ENCODE peak calls at places on chromosomes 2 and 18, in ten cellular contexts. V is fibroblast of the conjunctiva; N is pancreas; D is NCI-H748 treated with DMSO at 0.1 percent for 48 hours; H is glomerular endothelial cell; W is activated T-cell treated with anti-CD3 and anti-CD28 coated beads, Interleukin-2, amount 50 U/mL, for 4 hours; R is activated CD8-positive, alpha-beta memory T cell treated with anti-CD3 and anti-CD28 coated beads for 24 hours; S is transverse colon; K is anterior cingulate cortex; G is EL. Z is an unnamed sample.

GRCh38 chr2:152523091-152523490 is 188.1 kb downstream of the FMNL2 start:
- DNase-seq in V (no peak), R (no peak), D (no peak), K (no peak), G (peak), H (no peak), N (no peak), W (no peak), S (no peak), Z (no peak)

GRCh38 chr2:168138369-168138768 is 109.0 kb downstream of the STK39 start:
- DNase-seq in R (no peak), N (no peak), S (no peak), V (peak), D (no peak), G (no peak), W (no peak), K (no peak), H (no peak), Z (no peak)

GRCh38 chr2:1990151-1990589 is 245.9 kb upstream of the PXDN start:
- DNase-seq in V (no peak), K (no peak), S (no peak), R (no peak), H (no peak), G (no peak), N (no peak), D (no peak), W (no peak), Z (no peak)

GRCh38 chr2:43038720-43039099 is 187.7 kb downstream of the ZFP36L2 start:
- DNase-seq in G (no peak), N (no peak), S (no peak), D (no peak), K (no peak), R (no peak), H (no peak), V (no peak), W (no peak), Z (no peak)

GRCh38 chr2:71882949-71883472 is 264.7 kb downstream of the CYP26B1 start:
- DNase-seq in W (no peak), G (peak), V (peak), N (peak), R (no peak), D (peak), K (peak), H (no peak), S (peak), Z (peak)

GRCh38 chr2:69720922-69721491 is 20.9 kb upstream of the ANXA4 start:
- DNase-seq in N (no peak), K (no peak), S (no peak), V (no peak), R (no peak), G (no peak), D (no peak), W (no peak), H (no peak), Z (peak)

GRCh38 chr18:7812431-7813063 is 245.4 kb downstream of the PTPRM start:
- DNase-seq in K (no peak), N (no peak), D (no peak), V (peak), G (peak), H (no peak), R (no peak), W (no peak), S (no peak), Z (no peak)

GRCh38 chr2:232436381-232437129 is 19.4 kb upstream of the ALPI start:
- DNase-seq in K (no peak), N (no peak), D (no peak), S (no peak), H (no peak), W (no peak), R (no peak), V (no peak), G (no peak), Z (no peak)

GRCh38 chr2:128320609-128321420 is 2.1 kb upstream of the HS6ST1 start:
- DNase-seq in W (no peak), S (no peak), K (no peak), N (peak), G (no peak), H (no peak), V (no peak), R (peak), D (no peak), Z (no peak)

GRCh38 chr2:233643128-233643527 is 6.9 kb downstream of the UGT1A10 start:
- DNase-seq in R (no peak), G (peak), N (no peak), S (peak), W (no peak), H (no peak), K (no peak), D (no peak), V (no peak), Z (no peak)

GRCh38 chr2:230797515-230798495 is 66.9 kb upstream of the ITM2C start:
- DNase-seq in G (peak), K (no peak), N (no peak), H (no peak), R (no peak), S (no peak), D (no peak), W (no peak), V (no peak), Z (no peak)

GRCh38 chr18:58391113-58391892 is 237.6 kb downstream of the ALPK2 start:
- DNase-seq in G (no peak), S (no peak), V (no peak), D (no peak), K (no peak), H (no peak), W (no peak), N (no peak), R (no peak), Z (no peak)

GRCh38 chr18:76764296-76764901 is 58.0 kb upstream of the ZNF236 start:
- DNase-seq in D (no peak), R (no peak), H (no peak), W (no peak), V (no peak), G (no peak), N (no peak), K (no peak), S (no peak), Z (no peak)

GRCh38 chr2:26561376-26561775 is 79.8 kb downstream of the CIB4 start:
- DNase-seq in R (no peak), K (no peak), V (no peak), D (no peak), S (no peak), N (no peak), W (no peak), G (no peak), H (no peak), Z (no peak)

GRCh38 chr2:1495676-1496393 is 82.6 kb downstream of the TPO start:
- DNase-seq in W (no peak), N (no peak), H (no peak), V (no peak), D (no peak), K (no peak), G (no peak), R (no peak), S (peak), Z (no peak)

GRCh38 chr2:144460981-144461766 is 58.7 kb downstream of the ZEB2 start:
- DNase-seq in S (peak), R (no peak), N (no peak), G (peak), W (no peak), H (no peak), V (peak), D (peak), K (peak), Z (no peak)

GRCh38 chr18:25137133-25137472 is 214.9 kb downstream of the ZNF521 start:
- DNase-seq in S (no peak), R (no peak), K (no peak), W (no peak), H (no peak), D (no peak), G (no peak), N (no peak), V (no peak), Z (no peak)

GRCh38 chr2:203033395-203033794 is 18.7 kb downstream of the NBEAL1 start:
- DNase-seq in H (no peak), W (no peak), D (no peak), R (no peak), N (no peak), K (no peak), V (no peak), G (no peak), S (no peak), Z (no peak)

GRCh38 chr2:101731221-101732054 is 33.9 kb downstream of the MAP4K4 start:
- DNase-seq in S (no peak), H (no peak), N (no peak), D (no peak), K (no peak), R (no peak), V (no peak), W (no peak), G (no peak), Z (no peak)

GRCh38 chr18:25136416-25137132 is 215.4 kb downstream of the ZNF521 start:
- DNase-seq in R (no peak), N (no peak), W (no peak), S (no peak), K (no peak), V (no peak), D (no peak), H (no peak), G (peak), Z (no peak)

GRCh38 chr2:230932556-230933511 is 7.8 kb upstream of the GPR55 start:
- DNase-seq in V (peak), H (no peak), N (no peak), R (peak), K (no peak), D (no peak), S (no peak), G (peak), W (no peak), Z (no peak)

GRCh38 chr18:76493213-76494107 is 1.6 kb downstream of the ZNF516 start:
- DNase-seq in S (no peak), R (peak), W (peak), K (peak), V (no peak), D (peak), H (no peak), G (peak), N (no peak), Z (peak)

GRCh38 chr18:63155910-63156773 is 163.4 kb downstream of the BCL2 start:
- DNase-seq in S (no peak), W (no peak), K (no peak), R (no peak), G (no peak), N (no peak), V (no peak), D (no peak), H (no peak), Z (no peak)

GRCh38 chr2:218832520-218832919 is 917 bp upstream of the PRKAG3 start:
- DNase-seq in V (no peak), R (no peak), D (no peak), H (peak), S (no peak), K (no peak), W (no peak), G (peak), N (no peak), Z (no peak)

GRCh38 chr2:102915128-102915527 is 153.3 kb downstream of the TMEM182 start:
- DNase-seq in K (no peak), R (no peak), D (no peak), N (no peak), G (peak), H (no peak), V (no peak), W (no peak), S (no peak), Z (no peak)

GRCh38 chr2:45826889-45827635 is 175.6 kb downstream of the PRKCE start:
- DNase-seq in V (no peak), R (no peak), K (no peak), W (no peak), N (no peak), S (peak), D (no peak), G (peak), H (no peak), Z (no peak)

GRCh38 chr2:74199275-74199701 is 873 bp downstream of the MTHFD2 start:
- DNase-seq in G (no peak), D (no peak), S (no peak), R (no peak), W (no peak), N (no peak), K (no peak), V (no peak), H (no peak), Z (no peak)

GRCh38 chr2:132416080-132416911 is at the start of gene GPR39:
- DNase-seq in V (peak), D (peak), S (peak), N (peak), W (no peak), R (no peak), G (peak), K (peak), H (no peak), Z (no peak)

GRCh38 chr2:9380702-9381628 is 42.4 kb downstream of the ITGB1BP1 start:
- DNase-seq in D (no peak), W (no peak), G (peak), R (no peak), V (peak), H (peak), S (peak), K (no peak), N (no peak), Z (no peak)

GRCh38 chr2:228866781-228867180 is 404.3 kb downstream of the PID1 start:
- DNase-seq in V (no peak), K (no peak), G (peak), R (no peak), S (no peak), H (no peak), D (no peak), N (no peak), W (no peak), Z (no peak)

GRCh38 chr2:240930096-240930630 is 24.0 kb downstream of the CROCC2 start:
- DNase-seq in R (no peak), S (peak), N (peak), H (no peak), V (no peak), K (no peak), D (no peak), G (no peak), W (no peak), Z (no peak)

GRCh38 chr2:11914455-11914854 is 168.0 kb downstream of the LPIN1 start:
- DNase-seq in K (no peak), D (no peak), S (no peak), H (no peak), N (no peak), W (no peak), G (no peak), V (peak), R (no peak), Z (no peak)

GRCh38 chr2:42342061-42342794 is 18.8 kb downstream of the COX7A2L start:
- DNase-seq in W (no peak), K (no peak), V (peak), D (no peak), H (peak), G (peak), S (no peak), N (no peak), R (no peak), Z (no peak)

GRCh38 chr2:85577386-85578242 is at the start of gene VAMP8:
- DNase-seq in V (no peak), D (no peak), H (no peak), R (peak), N (peak), G (no peak), W (peak), S (peak), K (no peak), Z (no peak)

GRCh38 chr2:8872821-8873432 is 35.5 kb upstream of the KIDINS220 start:
- DNase-seq in S (no peak), W (no peak), R (no peak), H (peak), D (peak), V (peak), K (no peak), G (peak), N (no peak), Z (peak)

GRCh38 chr2:115739574-115739973 is 1297.1 kb downstream of the DPP10 start:
- DNase-seq in G (no peak), V (no peak), D (no peak), H (no peak), K (no peak), R (no peak), S (no peak), N (no peak), W (no peak), Z (no peak)

GRCh38 chr2:168373468-168373867 is 82.6 kb upstream of the CERS6 start:
- DNase-seq in G (no peak), N (no peak), D (no peak), K (no peak), S (no peak), V (no peak), R (no peak), H (no peak), W (no peak), Z (no peak)

GRCh38 chr2:164620873-164621760 is at the start of gene GRB14:
- DNase-seq in G (peak), V (no peak), W (no peak), H (no peak), N (peak), S (peak), D (peak), R (no peak), K (no peak), Z (peak)

GRCh38 chr18:5420909-5421308 is 122.9 kb downstream of the EPB41L3 start:
- DNase-seq in H (no peak), W (no peak), R (no peak), G (no peak), N (no peak), D (no peak), V (no peak), K (no peak), S (no peak), Z (no peak)